ENCODE peak calls at places on chromosomes 12 and 14, in ten cellular contexts. O is neural progenitor cell; Q is cardiac muscle cell; T is A673; L is CD8-positive, alpha-beta T cell; A is esophagus squamous epithelium; E is right cardiac atrium; C is pancreas; M is psoas muscle; P is HepG2. Z is an unnamed sample. For H3K4me1 and H3K9me3, the result is how much of the 10 kb centered on the place peaks cover.

GRCh38 chr12:16008442-16008841 is 97.3 kb downstream of the DERA start:
- DNase-seq in O (no peak), Q (no peak), T (no peak), L (no peak), A (no peak), E (no peak), C (no peak), M (no peak), P (no peak), Z (no peak)

GRCh38 chr12:47986266-47986610 is 18.0 kb downstream of the COL2A1 start:
- DNase-seq in O (no peak), Q (no peak), T (no peak), L (no peak), A (no peak), E (no peak), C (no peak), M (no peak), P (no peak), Z (no peak)

GRCh38 chr12:120538281-120539156 is 4.4 kb downstream of the RNF10 start:
- DNase-seq in O (no peak), Q (peak), T (peak), L (no peak), A (no peak), E (peak), C (peak), M (peak), P (peak), Z (no peak)

GRCh38 chr12:15563683-15564082 is 225.5 kb downstream of the EPS8 start:
- DNase-seq in O (no peak), Q (no peak), T (no peak), L (peak), A (no peak), E (no peak), C (no peak), M (no peak), P (no peak), Z (no peak)

GRCh38 chr14:100872641-100873071 is 30.9 kb downstream of the RTL1 start:
- DNase-seq in O (no peak), Q (no peak), T (no peak), L (no peak), A (no peak), E (no peak), C (no peak), M (peak), P (no peak), Z (no peak)

GRCh38 chr12:27627123-27627835 is 69.0 kb upstream of the REP15 start:
- DNase-seq in O (no peak), Q (no peak), T (no peak), L (no peak), A (no peak), E (no peak), C (no peak), M (no peak), P (no peak), Z (no peak)

GRCh38 chr14:38211258-38211735 is 3.6 kb downstream of the SSTR1 start:
- DNase-seq in O (peak), Q (no peak), T (peak), L (no peak), A (no peak), E (no peak), C (no peak), M (peak), P (no peak), Z (peak)

GRCh38 chr14:53537421-53538315 is 384.5 kb upstream of the DDHD1 start:
- DNase-seq in O (no peak), Q (no peak), T (no peak), L (no peak), A (no peak), E (no peak), C (no peak), M (no peak), P (no peak), Z (peak)

GRCh38 chr14:21075719-21076437 is 5.8 kb downstream of the ARHGEF40 start:
- DNase-seq in O (no peak), Q (no peak), T (no peak), L (no peak), A (no peak), E (no peak), C (no peak), M (no peak), P (no peak), Z (no peak)

GRCh38 chr12:78959556-78959955 is 95.0 kb downstream of the SYT1 start:
- DNase-seq in O (no peak), Q (no peak), T (no peak), L (no peak), A (no peak), E (no peak), C (no peak), M (no peak), P (no peak), Z (no peak)

GRCh38 chr12:75856228-75856627 is 175.3 kb downstream of the PHLDA1 start:
- DNase-seq in O (no peak), Q (no peak), T (no peak), L (no peak), A (no peak), E (no peak), C (no peak), M (no peak), P (no peak), Z (no peak)

GRCh38 chr12:45234134-45234865 is 18.4 kb downstream of the ANO6 start:
- DNase-seq in O (peak), Q (peak), T (peak), L (no peak), A (no peak), E (no peak), C (peak), M (no peak), P (peak), Z (peak)

GRCh38 chr14:18660585-18660922 is 59.6 kb downstream of the OR11H12 start:
- DNase-seq in O (no peak), Q (no peak), T (no peak), L (no peak), A (no peak), E (no peak), C (no peak), M (no peak), P (no peak), Z (no peak)

GRCh38 chr14:56811596-56812363 is 1.5 kb upstream of the OTX2 start:
- DNase-seq in O (peak), Q (no peak), T (peak), L (no peak), A (no peak), E (no peak), C (no peak), M (no peak), P (no peak), Z (peak)

GRCh38 chr14:61322799-61323290 is 1.5 kb downstream of the PRKCH start:
- DNase-seq in O (no peak), Q (peak), T (no peak), L (peak), A (no peak), E (no peak), C (no peak), M (no peak), P (no peak), Z (peak)

GRCh38 chr14:70882771-70883492 is 24.3 kb upstream of the PCNX1 start:
- DNase-seq in O (no peak), Q (no peak), T (peak), L (no peak), A (no peak), E (no peak), C (no peak), M (no peak), P (no peak), Z (no peak)

GRCh38 chr12:62683724-62684501 is 217.3 kb downstream of the MON2 start:
- DNase-seq in O (no peak), Q (no peak), T (peak), L (no peak), A (no peak), E (peak), C (no peak), M (peak), P (no peak), Z (peak)

GRCh38 chr12:130655010-130655409 is 61.1 kb downstream of the RIMBP2 start:
- DNase-seq in O (no peak), Q (no peak), T (no peak), L (no peak), A (no peak), E (no peak), C (no peak), M (no peak), P (no peak), Z (no peak)

GRCh38 chr14:64950889-64951288 is 8.3 kb upstream of the GPX2 start:
- DNase-seq in O (no peak), Q (no peak), T (no peak), L (no peak), A (no peak), E (peak), C (no peak), M (peak), P (no peak), Z (no peak)

GRCh38 chr12:111766608-111767361 is at the start of gene ALDH2:
- DNase-seq in O (peak), Q (peak), T (peak), L (peak), A (no peak), E (peak), C (peak), M (peak), P (peak), Z (peak)

GRCh38 chr14:104280902-104281767 is 142.7 kb downstream of the KIF26A start:
- DNase-seq in O (peak), Q (no peak), T (no peak), L (peak), A (no peak), E (peak), C (no peak), M (peak), P (no peak), Z (peak)

GRCh38 chr12:126936181-126936851 is 1330.7 kb upstream of the TMEM132C start:
- DNase-seq in O (no peak), Q (no peak), T (peak), L (no peak), A (no peak), E (peak), C (peak), M (peak), P (no peak), Z (no peak)

GRCh38 chr12:53806689-53807088 is 54.9 kb upstream of the CISTR start:
- DNase-seq in O (no peak), Q (no peak), T (no peak), L (no peak), A (no peak), E (no peak), C (no peak), M (no peak), P (no peak), Z (no peak)

GRCh38 chr14:104185916-104186495 is 47.6 kb downstream of the KIF26A start:
- DNase-seq in O (no peak), Q (no peak), T (no peak), L (no peak), A (no peak), E (peak), C (no peak), M (no peak), P (no peak), Z (no peak)

GRCh38 chr14:51967521-51967920 is 21.8 kb upstream of the RTRAF start:
- DNase-seq in O (no peak), Q (no peak), T (no peak), L (no peak), A (no peak), E (no peak), C (no peak), M (no peak), P (no peak), Z (no peak)

GRCh38 chr12:120090626-120091295 is 25.8 kb downstream of the RAB35 start:
- DNase-seq in O (no peak), Q (no peak), T (no peak), L (no peak), A (no peak), E (peak), C (no peak), M (peak), P (no peak), Z (no peak)

GRCh38 chr12:101809208-101809607 is 21.6 kb downstream of the GNPTAB start:
- DNase-seq in O (no peak), Q (no peak), T (no peak), L (no peak), A (no peak), E (no peak), C (no peak), M (no peak), P (no peak), Z (no peak)

GRCh38 chr12:113234483-113234882 is 13.2 kb downstream of the TPCN1 start:
- DNase-seq in O (no peak), Q (no peak), T (no peak), L (no peak), A (no peak), E (no peak), C (no peak), M (no peak), P (no peak), Z (no peak)
- H3K4me1 ChIP-seq in O (under half), Q (under half), T (under half), L (under half), A (half or more), E (under half), C (under half), M (half or more), P (half or more), Z (under half)

GRCh38 chr14:89592961-89593360 is 175.9 kb upstream of the FOXN3 start:
- DNase-seq in O (no peak), Q (no peak), T (no peak), L (no peak), A (no peak), E (no peak), C (no peak), M (no peak), P (no peak), Z (no peak)

GRCh38 chr14:89600950-89601826 is 184.2 kb upstream of the FOXN3 start:
- DNase-seq in O (no peak), Q (peak), T (no peak), L (no peak), A (no peak), E (no peak), C (no peak), M (no peak), P (no peak), Z (no peak)

GRCh38 chr14:89603938-89604480 is 187.0 kb upstream of the FOXN3 start:
- DNase-seq in O (no peak), Q (no peak), T (no peak), L (no peak), A (no peak), E (no peak), C (no peak), M (no peak), P (no peak), Z (no peak)

GRCh38 chr14:89600029-89600428 is 183.0 kb upstream of the FOXN3 start:
- DNase-seq in O (no peak), Q (no peak), T (no peak), L (no peak), A (no peak), E (no peak), C (no peak), M (no peak), P (no peak), Z (no peak)

DNA sequence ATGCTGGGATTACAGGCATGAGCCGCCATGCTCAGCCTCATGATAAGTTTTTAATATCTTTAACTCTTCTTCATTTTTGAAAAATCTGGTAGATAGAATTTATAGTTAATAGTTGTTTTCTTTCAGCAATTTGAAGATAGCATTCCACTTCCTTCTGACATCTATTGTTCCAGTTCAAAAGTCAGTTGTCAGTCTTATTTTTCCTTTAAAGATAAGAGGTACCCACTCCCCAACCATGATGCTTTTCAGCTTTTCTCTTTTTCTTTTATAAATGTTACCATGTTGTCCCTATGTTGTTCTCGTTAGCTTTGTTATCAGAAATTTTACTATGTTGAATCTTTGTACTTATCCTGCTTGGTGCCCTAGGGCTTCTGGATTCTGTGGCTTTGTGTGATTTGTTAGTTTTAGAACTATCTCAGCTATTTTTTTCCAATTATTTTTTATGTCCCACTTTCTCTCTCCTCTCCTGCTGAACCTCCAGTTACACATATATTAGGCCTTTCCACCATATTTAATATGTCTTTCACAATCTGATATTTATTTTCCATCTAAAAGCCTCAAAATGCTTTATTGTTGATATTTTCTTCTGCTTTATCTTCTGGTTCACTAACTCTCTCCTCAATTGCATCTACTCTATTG is 181.6 kb upstream of the FOXN3 start:
- DNase-seq in O (no peak), Q (no peak), T (no peak), L (no peak), A (no peak), E (no peak), C (no peak), M (no peak), P (peak), Z (no peak)
- H3K9me3 ChIP-seq in O (under half), Q (under half), T (under half), L (under half), A (under half), E (under half), C (under half), M (under half), P (under half), Z (half or more)

GRCh38 chr12:57149309-57149900 is 2.0 kb upstream of the LRP1-AS start:
- DNase-seq in O (no peak), Q (no peak), T (no peak), L (no peak), A (no peak), E (peak), C (no peak), M (peak), P (peak), Z (no peak)
- H3K4me1 ChIP-seq in O (under half), Q (under half), T (under half), L (under half), A (half or more), E (under half), C (under half), M (under half), P (half or more), Z (under half)

GRCh38 chr14:102899516-102899900 is 23.0 kb upstream of the AMN start:
- DNase-seq in O (no peak), Q (no peak), T (no peak), L (no peak), A (no peak), E (no peak), C (no peak), M (no peak), P (no peak), Z (no peak)
- H3K9me3 ChIP-seq in O (under half), Q (under half), T (under half), L (under half), A (under half), E (under half), C (under half), M (under half), P (under half), Z (under half)

GRCh38 chr14:23362200-23362599 is 2.8 kb downstream of the EFS start:
- DNase-seq in O (no peak), Q (no peak), T (no peak), L (no peak), A (no peak), E (no peak), C (no peak), M (no peak), P (peak), Z (peak)
- H3K4me1 ChIP-seq in O (under half), Q (under half), T (under half), L (under half), A (half or more), E (under half), C (under half), M (under half), P (under half), Z (under half)

GRCh38 chr14:105927661-105928060 is 401.3 kb downstream of the TMEM121 start:
- DNase-seq in O (no peak), Q (no peak), T (no peak), L (no peak), A (no peak), E (no peak), C (no peak), M (no peak), P (no peak), Z (no peak)

GRCh38 chr14:105925615-105926414 is 399.4 kb downstream of the TMEM121 start:
- DNase-seq in O (no peak), Q (no peak), T (no peak), L (no peak), A (no peak), E (peak), C (no peak), M (peak), P (no peak), Z (no peak)

GRCh38 chr14:105927094-105927475 is 400.7 kb downstream of the TMEM121 start:
- DNase-seq in O (no peak), Q (no peak), T (no peak), L (no peak), A (no peak), E (no peak), C (no peak), M (peak), P (no peak), Z (no peak)

GRCh38 chr14:105924951-105925591 is 398.7 kb downstream of the TMEM121 start:
- DNase-seq in O (no peak), Q (no peak), T (no peak), L (no peak), A (no peak), E (peak), C (no peak), M (peak), P (no peak), Z (no peak)

GRCh38 chr14:105926415-105927093 is 400.2 kb downstream of the TMEM121 start:
- DNase-seq in O (no peak), Q (no peak), T (no peak), L (no peak), A (no peak), E (peak), C (no peak), M (peak), P (no peak), Z (no peak)
- H3K9me3 ChIP-seq in O (under half), Q (under half), T (under half), L (under half), A (under half), E (under half), C (under half), M (under half), P (under half), Z (under half)

GRCh38 chr14:50774542-50775267 is 56.3 kb downstream of the NIN start:
- DNase-seq in O (no peak), Q (no peak), T (no peak), L (no peak), A (no peak), E (no peak), C (peak), M (no peak), P (no peak), Z (no peak)
- H3K4me1 ChIP-seq in O (under half), Q (under half), T (under half), L (under half), A (under half), E (under half), C (under half), M (under half), P (under half), Z (under half)

GRCh38 chr12:94815450-94815849 is 165.1 kb upstream of the TMCC3 start:
- DNase-seq in O (no peak), Q (no peak), T (no peak), L (no peak), A (no peak), E (no peak), C (no peak), M (no peak), P (no peak), Z (no peak)
- H3K9me3 ChIP-seq in O (under half), Q (under half), T (under half), L (under half), A (under half), E (under half), C (under half), M (under half), P (under half), Z (under half)

DNA sequence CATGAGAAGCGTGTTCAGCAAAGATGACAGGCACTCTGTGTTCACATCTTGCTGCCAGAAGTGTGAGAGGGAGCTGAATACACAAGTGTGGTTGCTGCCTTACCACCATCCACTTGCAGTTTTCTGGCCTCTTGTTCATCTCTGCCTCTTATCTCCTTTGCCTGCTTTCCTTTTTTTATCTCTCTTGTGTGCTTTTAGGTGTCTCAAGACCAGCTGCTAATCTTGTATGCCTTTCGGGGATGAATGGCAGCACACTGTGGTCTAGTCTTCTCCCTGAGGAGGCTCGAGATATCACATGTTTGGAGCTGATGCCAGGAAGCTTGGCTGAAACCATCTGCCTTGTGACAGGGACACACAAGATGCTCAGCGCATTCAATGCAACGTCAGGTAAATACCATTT is 17.2 kb downstream of the FAM234B start:
- DNase-seq in O (no peak), Q (no peak), T (no peak), L (no peak), A (no peak), E (no peak), C (no peak), M (no peak), P (no peak), Z (peak)
- H3K4me1 ChIP-seq in O (under half), Q (under half), T (under half), L (under half), A (under half), E (under half), C (under half), M (under half), P (under half), Z (under half)

GRCh38 chr12:31880340-31880739 is 78.9 kb upstream of the RESF1 start:
- DNase-seq in O (no peak), Q (peak), T (no peak), L (no peak), A (no peak), E (no peak), C (no peak), M (no peak), P (no peak), Z (no peak)
- H3K9me3 ChIP-seq in O (under half), Q (under half), T (under half), L (under half), A (under half), E (under half), C (under half), M (under half), P (under half), Z (under half)

Z was measured in endodermal cell.